ENCODE peak calls at places on chromosomes 4 and X, in five cellular contexts. D is HepG2, A is GM12878, L is SK-N-SH, S is K562. H is an unnamed sample.

GRCh38 chr4:2093265-2093664 is 34.1 kb downstream of the NAT8L start:
- DNase-seq in D (no peak), A (no peak), L (no peak), S (no peak), H (no peak)

GRCh38 chr4:54784188-54784671 is 126.5 kb downstream of the KIT start:
- DNase-seq in D (no peak), A (no peak), L (no peak), S (peak), H (no peak)

GRCh38 chrX:78548012-78548411 is 111.1 kb downstream of the RTL3 start:
- DNase-seq in D (no peak), A (no peak), L (no peak), S (no peak), H (no peak)

GRCh38 chr4:113476800-113477199 is 284.7 kb downstream of the CAMK2D start:
- DNase-seq in D (no peak), A (no peak), L (no peak), S (no peak), H (no peak)

GRCh38 chr4:47837582-47838294 is at the start of gene CORIN:
- DNase-seq in D (no peak), A (no peak), L (no peak), S (no peak), H (no peak)

GRCh38 chr4:14059006-14059405 is 431.5 kb upstream of the BOD1L1 start:
- DNase-seq in D (no peak), A (no peak), L (no peak), S (no peak), H (no peak)

GRCh38 chr4:125928652-125929051 is 613.9 kb downstream of the FAT4 start:
- DNase-seq in D (no peak), A (no peak), L (no peak), S (no peak), H (no peak)

GRCh38 chr4:73127839-73128448 is 58.4 kb upstream of the COX18 start:
- DNase-seq in D (peak), A (no peak), L (peak), S (no peak), H (no peak)

GRCh38 chrX:130124577-130124976 is 14.3 kb upstream of the ELF4 start:
- DNase-seq in D (no peak), A (no peak), L (no peak), S (no peak), H (no peak)

DNA sequence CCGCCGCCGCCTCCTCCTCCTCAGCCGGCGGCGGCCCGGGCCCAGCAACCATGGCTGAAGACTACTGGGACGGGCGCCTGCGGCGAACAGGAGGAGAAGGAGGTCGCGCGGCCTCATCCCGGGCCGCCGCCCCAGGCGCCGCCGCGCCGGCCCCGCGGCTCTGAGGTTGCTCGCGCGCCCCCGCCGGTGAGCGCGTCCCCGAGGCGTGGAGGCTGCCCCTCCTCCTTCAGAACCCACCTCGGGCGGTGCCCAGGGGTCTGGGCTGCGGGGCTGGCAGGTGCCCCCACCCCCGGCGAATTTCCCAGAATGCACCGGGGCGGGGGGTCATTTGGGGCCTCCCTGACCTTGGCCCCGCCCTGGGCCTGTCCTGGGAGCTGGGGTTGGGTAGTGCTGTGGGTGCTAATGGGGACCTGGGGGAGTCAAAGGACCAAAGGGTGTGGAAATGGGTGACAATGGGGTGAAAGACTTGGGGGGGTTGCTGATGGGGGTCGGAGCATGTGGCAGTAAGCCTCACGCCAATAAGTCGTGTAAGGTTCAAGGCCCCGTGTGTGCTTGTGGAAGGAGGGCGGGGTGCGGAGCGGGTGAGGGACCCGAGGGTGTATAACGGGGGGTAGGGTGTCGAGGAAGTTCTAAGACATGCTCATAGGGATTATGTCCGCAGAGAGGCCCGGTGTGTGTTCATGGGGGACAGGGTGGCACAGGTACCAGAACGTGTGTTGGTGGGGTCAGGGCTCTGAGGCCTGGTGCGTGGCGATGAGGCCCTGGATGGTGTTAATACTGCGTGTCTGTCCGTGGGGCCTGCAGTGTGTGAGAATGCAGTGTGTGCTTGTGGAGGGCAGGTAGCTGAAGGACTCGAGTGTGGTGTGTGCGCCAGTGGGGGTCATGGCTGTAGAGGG is 687 bp downstream of the CDK16 start:
- DNase-seq in D (no peak), A (no peak), L (peak), S (peak), H (peak)
- TF ChIP-seq SIN3A in D (no peak), A (no peak), L (no peak), S (no peak), H (no peak)

DNA sequence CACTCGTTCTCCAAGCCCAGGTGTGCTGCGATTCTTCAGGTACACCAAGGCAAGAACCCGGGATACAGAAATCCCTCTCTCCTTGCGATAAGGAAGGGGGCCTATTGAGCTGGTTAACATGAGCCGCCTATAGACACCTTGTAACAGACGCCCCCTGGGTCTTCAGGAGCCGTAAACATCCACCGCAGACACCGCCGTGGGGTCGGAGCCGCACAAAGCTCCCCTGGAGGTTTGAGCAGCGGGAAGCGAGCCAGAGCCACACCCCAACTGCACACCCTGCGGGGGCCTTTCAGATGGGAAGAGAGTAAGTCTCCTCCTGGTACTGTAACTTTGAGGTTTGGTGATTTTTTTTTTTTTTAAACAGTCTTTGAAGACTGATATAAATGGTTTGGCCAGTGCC is 46.6 kb downstream of the ZFP42 start:
- DNase-seq in D (no peak), A (no peak), L (no peak), S (no peak), H (no peak)
- TF ChIP-seq EP300 in D (no peak), A (no peak), L (no peak), S (no peak), H (no peak)

GRCh38 chrX:115142057-115142456 is 47.2 kb upstream of the RBMXL3 start:
- DNase-seq in D (no peak), A (no peak), L (no peak), S (no peak), H (no peak)

GRCh38 chrX:115147220-115147619 is 42.0 kb upstream of the RBMXL3 start:
- DNase-seq in D (no peak), A (no peak), L (peak), S (peak), H (no peak)
- TF ChIP-seq SIN3A in D (no peak), A (no peak), L (no peak), S (no peak), H (no peak)

GRCh38 chr4:38728651-38729141 is 54.1 kb downstream of the TLR10 start:
- DNase-seq in D (peak), A (no peak), L (no peak), S (no peak), H (peak)
- TF ChIP-seq EP300 in D (no peak), A (no peak), L (no peak), S (no peak), H (no peak)

GRCh38 chr4:58214376-58214775 is 1104.2 kb upstream of the IGFBP7 start:
- DNase-seq in D (no peak), A (no peak), L (no peak), S (no peak), H (peak)
- TF ChIP-seq SIN3A in D (no peak), A (no peak), L (no peak), S (no peak), H (no peak)

GRCh38 chrX:776529-777230 is 146.1 kb downstream of the SHOX start:
- DNase-seq in D (no peak), A (no peak), L (no peak), S (no peak), H (no peak)

GRCh38 chrX:771536-771935 is 140.9 kb downstream of the SHOX start:
- DNase-seq in D (no peak), A (no peak), L (no peak), S (no peak), H (no peak)

GRCh38 chrX:774536-774935 is 143.9 kb downstream of the SHOX start:
- DNase-seq in D (no peak), A (no peak), L (no peak), S (no peak), H (no peak)

GRCh38 chrX:776061-776460 is 145.5 kb downstream of the SHOX start:
- DNase-seq in D (no peak), A (no peak), L (no peak), S (no peak), H (no peak)

DNA sequence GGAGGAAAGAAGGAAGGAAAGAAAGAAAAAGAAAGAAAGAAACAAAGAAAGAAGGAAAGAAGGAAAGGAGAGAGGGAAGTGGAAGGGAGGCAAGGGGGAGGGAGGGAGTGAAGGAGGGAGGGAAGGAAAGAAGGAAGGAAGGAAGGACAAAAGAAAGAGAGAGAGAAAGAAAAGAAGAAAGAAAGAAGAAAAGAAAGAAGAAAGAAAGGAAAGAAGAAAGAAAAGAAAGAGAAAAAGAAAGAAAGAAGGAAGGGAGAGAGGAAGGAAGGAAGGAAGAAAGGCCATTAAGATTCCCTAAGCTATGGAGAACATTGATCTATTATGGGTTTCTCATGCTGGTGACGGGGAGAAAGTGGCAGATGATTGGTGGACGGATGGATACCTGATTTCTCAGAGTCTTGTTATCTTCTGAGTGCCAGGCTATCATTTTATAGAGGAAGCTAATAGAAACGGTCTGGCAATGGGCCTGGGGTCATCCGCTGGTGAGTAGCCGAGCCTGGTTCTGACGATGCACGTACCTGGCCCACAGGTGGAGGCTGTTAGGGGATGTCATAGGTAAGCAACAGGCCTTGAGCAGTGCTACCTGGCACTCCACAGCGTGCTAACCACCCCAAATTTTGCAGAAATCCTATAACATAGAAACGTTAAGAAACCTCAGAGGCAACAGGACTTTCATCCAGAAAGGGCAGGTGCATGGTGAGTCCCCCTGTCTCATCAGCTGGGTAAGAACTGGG is 142.9 kb downstream of the SHOX start:
- DNase-seq in D (no peak), A (no peak), L (no peak), S (no peak), H (no peak)
- TF ChIP-seq EP300 in D (no peak), A (no peak), L (no peak), S (no peak), H (no peak)

GRCh38 chrX:70454441-70455365 is 10.1 kb downstream of the DLG3 start:
- DNase-seq in D (peak), A (no peak), L (peak), S (peak), H (peak)
- TF ChIP-seq SIN3A in D (no peak), A (no peak), L (no peak), S (no peak), H (peak)

GRCh38 chr4:36006226-36006625 is 238.1 kb downstream of the ARAP2 start:
- DNase-seq in D (no peak), A (no peak), L (no peak), S (no peak), H (no peak)

GRCh38 chr4:36003051-36003450 is 241.3 kb downstream of the ARAP2 start:
- DNase-seq in D (no peak), A (no peak), L (no peak), S (no peak), H (no peak)

GRCh38 chr4:36000941-36001557 is 243.3 kb downstream of the ARAP2 start:
- DNase-seq in D (no peak), A (no peak), L (no peak), S (no peak), H (no peak)

DNA sequence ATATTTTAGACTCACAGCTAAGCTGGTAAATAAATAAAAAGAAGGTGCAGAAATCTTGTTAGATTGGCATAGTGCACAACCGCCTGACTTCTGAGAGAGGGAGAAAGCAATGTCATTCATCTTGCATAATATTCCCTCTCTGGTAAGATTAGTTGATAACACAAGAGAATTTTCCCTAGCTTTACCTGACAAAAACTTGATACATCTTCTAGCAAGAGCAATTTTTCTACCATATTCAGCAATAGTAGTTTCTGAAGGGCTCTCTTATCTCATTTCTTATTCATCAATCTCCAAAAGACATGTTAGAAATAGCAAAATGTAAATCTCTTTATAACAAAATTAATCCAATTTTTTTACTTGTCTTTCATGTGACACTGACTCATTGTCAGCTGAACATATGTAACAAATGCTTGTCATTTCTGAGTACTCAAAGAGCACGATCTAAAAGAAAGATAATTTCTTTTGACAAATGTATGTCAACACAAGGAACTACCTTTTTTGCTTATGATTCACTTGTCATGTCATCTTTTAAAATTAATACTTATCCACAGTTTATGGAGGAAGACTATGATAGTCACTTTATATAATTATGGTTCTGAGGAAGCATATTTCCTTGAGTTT is 240.0 kb downstream of the ARAP2 start:
- DNase-seq in D (no peak), A (no peak), L (no peak), S (no peak), H (no peak)
- TF ChIP-seq EP300 in D (no peak), A (no peak), L (no peak), S (no peak), H (no peak)

H was measured in H1.